ENCODE peak calls at places on chromosomes 7 and 10, in seven cellular contexts. Y is mesothelial cell of epicardium, X is A673, A is neural crest cell, W is cardiac fibroblast, V is WTC11, F is hepatocyte. J is an unnamed sample.

GRCh38 chr10:31758495-31758894 is 170.1 kb downstream of the ARHGAP12 start:
- DNase-seq in Y (no peak), X (no peak), A (no peak), W (peak), V (no peak), F (peak), J (no peak)

GRCh38 chr10:71695502-71696476 is 23.8 kb downstream of the C10orf105 start:
- DNase-seq in Y (no peak), X (no peak), A (no peak), W (no peak), V (no peak), F (no peak), J (no peak)

GRCh38 chr10:103193820-103194529 is 903 bp upstream of the NT5C2 start:
- DNase-seq in Y (no peak), X (no peak), A (no peak), W (peak), V (no peak), F (no peak), J (no peak)

GRCh38 chr7:93092757-93093370 is 24.9 kb downstream of the SAMD9 start:
- DNase-seq in Y (no peak), X (peak), A (no peak), W (peak), V (no peak), F (no peak), J (no peak)

GRCh38 chr10:50574932-50575331 is 48.8 kb downstream of the SGMS1 start:
- DNase-seq in Y (no peak), X (no peak), A (no peak), W (no peak), V (no peak), F (no peak), J (no peak)

GRCh38 chr10:30583778-30584415 is 45.7 kb downstream of the LYZL2 start:
- DNase-seq in Y (no peak), X (peak), A (no peak), W (peak), V (no peak), F (peak), J (no peak)

GRCh38 chr10:116088985-116089384 is 184.0 kb downstream of the GFRA1 start:
- DNase-seq in Y (no peak), X (no peak), A (no peak), W (no peak), V (no peak), F (no peak), J (no peak)

GRCh38 chr7:51090411-51090810 is 226.2 kb downstream of the COBL start:
- DNase-seq in Y (no peak), X (no peak), A (no peak), W (peak), V (no peak), F (no peak), J (no peak)

GRCh38 chr10:26441491-26442214 is 3.5 kb downstream of the APBB1IP start:
- DNase-seq in Y (no peak), X (no peak), A (no peak), W (no peak), V (no peak), F (no peak), J (no peak)

GRCh38 chr7:24192053-24192452 is 91.9 kb upstream of the NPY start:
- DNase-seq in Y (no peak), X (peak), A (no peak), W (no peak), V (no peak), F (no peak), J (no peak)

GRCh38 chr7:87152897-87153641 is 816 bp downstream of the DMTF1 start:
- DNase-seq in Y (no peak), X (peak), A (peak), W (peak), V (peak), F (peak), J (peak)

GRCh38 chr7:36736827-36737211 is 12.5 kb upstream of the AOAH start:
- DNase-seq in Y (no peak), X (no peak), A (no peak), W (no peak), V (no peak), F (no peak), J (no peak)

GRCh38 chr10:30538086-30538485 is 91.5 kb downstream of the LYZL2 start:
- DNase-seq in Y (no peak), X (no peak), A (no peak), W (no peak), V (no peak), F (no peak), J (no peak)

GRCh38 chr7:112940314-112940732 is 146.3 kb downstream of the GPR85 start:
- DNase-seq in Y (no peak), X (no peak), A (no peak), W (no peak), V (no peak), F (no peak), J (no peak)

GRCh38 chr10:22925088-22925487 is 2.8 kb upstream of the ARMC3 start:
- DNase-seq in Y (no peak), X (no peak), A (no peak), W (no peak), V (no peak), F (no peak), J (no peak)

GRCh38 chr7:4882169-4882741 is 1.3 kb downstream of the RADIL start:
- DNase-seq in Y (no peak), X (no peak), A (peak), W (peak), V (peak), F (peak), J (no peak)

GRCh38 chr10:105413997-105414396 is 772.9 kb downstream of the SORCS3 start:
- DNase-seq in Y (no peak), X (peak), A (no peak), W (no peak), V (no peak), F (no peak), J (no peak)

GRCh38 chr10:13891542-13892431 is 305.0 kb downstream of the PRPF18 start:
- DNase-seq in Y (peak), X (peak), A (peak), W (peak), V (peak), F (peak), J (no peak)

GRCh38 chr7:101604331-101604933 is 24.7 kb downstream of the MYL10 start:
- DNase-seq in Y (no peak), X (peak), A (no peak), W (no peak), V (no peak), F (no peak), J (no peak)

GRCh38 chr10:89475567-89475966 is 59.8 kb downstream of the SLC16A12 start:
- DNase-seq in Y (no peak), X (no peak), A (no peak), W (peak), V (no peak), F (no peak), J (no peak)

GRCh38 chr7:144470052-144470451 is 66.6 kb upstream of the NOBOX start:
- DNase-seq in Y (no peak), X (no peak), A (no peak), W (no peak), V (no peak), F (no peak), J (no peak)

GRCh38 chr10:28532223-28532508 is 752 bp upstream of the WAC start:
- DNase-seq in Y (no peak), X (peak), A (no peak), W (no peak), V (no peak), F (no peak), J (no peak)

GRCh38 chr7:116689787-116690186 is 17.8 kb downstream of the MET start:
- DNase-seq in Y (no peak), X (no peak), A (no peak), W (no peak), V (no peak), F (no peak), J (no peak)

GRCh38 chr10:74244097-74244685 is 93.2 kb downstream of the ADK start:
- DNase-seq in Y (no peak), X (peak), A (no peak), W (peak), V (no peak), F (peak), J (no peak)

GRCh38 chr7:44914992-44915607 is 29.8 kb upstream of the PURB start:
- DNase-seq in Y (no peak), X (no peak), A (no peak), W (no peak), V (no peak), F (no peak), J (peak)

GRCh38 chr10:24462889-24463552 is 254.1 kb downstream of the KIAA1217 start:
- DNase-seq in Y (no peak), X (no peak), A (no peak), W (no peak), V (no peak), F (no peak), J (no peak)

GRCh38 chr10:91140995-91141549 is 79.4 kb upstream of the PCGF5 start:
- DNase-seq in Y (no peak), X (no peak), A (no peak), W (no peak), V (no peak), F (no peak), J (no peak)

GRCh38 chr7:34357946-34358345 is 300.1 kb upstream of the NPSR1 start:
- DNase-seq in Y (no peak), X (no peak), A (no peak), W (no peak), V (no peak), F (no peak), J (no peak)

GRCh38 chr10:102615361-102615760 is 28.9 kb upstream of the TRIM8 start:
- DNase-seq in Y (no peak), X (peak), A (no peak), W (no peak), V (peak), F (no peak), J (no peak)

GRCh38 chr7:155897758-155898386 is 85.6 kb upstream of the SHH start:
- DNase-seq in Y (no peak), X (no peak), A (no peak), W (no peak), V (no peak), F (no peak), J (no peak)

GRCh38 chr7:12130664-12131063 is 80.4 kb upstream of the TMEM106B start:
- DNase-seq in Y (no peak), X (no peak), A (no peak), W (no peak), V (no peak), F (peak), J (no peak)

GRCh38 chr7:29229946-29230345 is 35.4 kb downstream of the CHN2 start:
- DNase-seq in Y (no peak), X (no peak), A (no peak), W (no peak), V (no peak), F (no peak), J (no peak)

GRCh38 chr7:98400538-98401427 is at the start of gene BAIAP2L1:
- DNase-seq in Y (peak), X (peak), A (peak), W (peak), V (peak), F (peak), J (peak)

GRCh38 chr7:101162551-101163280 is 2.7 kb downstream of the VGF start:
- DNase-seq in Y (peak), X (peak), A (peak), W (peak), V (peak), F (peak), J (peak)

GRCh38 chr10:124558339-124558685 is 96.7 kb downstream of the LHPP start:
- DNase-seq in Y (no peak), X (no peak), A (no peak), W (no peak), V (peak), F (no peak), J (no peak)

GRCh38 chr10:98628241-98628640 is 181.5 kb upstream of the HPS1 start:
- DNase-seq in Y (no peak), X (no peak), A (no peak), W (no peak), V (no peak), F (no peak), J (no peak)

GRCh38 chr7:151707757-151708156 is 169.2 kb downstream of the PRKAG2 start:
- DNase-seq in Y (no peak), X (no peak), A (no peak), W (no peak), V (no peak), F (no peak), J (no peak)

GRCh38 chr7:151704284-151704968 is 172.5 kb downstream of the PRKAG2 start:
- DNase-seq in Y (no peak), X (no peak), A (no peak), W (no peak), V (no peak), F (no peak), J (no peak)

GRCh38 chr7:151704969-151705743 is 171.8 kb downstream of the PRKAG2 start:
- DNase-seq in Y (no peak), X (no peak), A (no peak), W (no peak), V (no peak), F (no peak), J (no peak)

GRCh38 chr7:151706568-151707469 is 170.1 kb downstream of the PRKAG2 start:
- DNase-seq in Y (no peak), X (no peak), A (no peak), W (peak), V (no peak), F (no peak), J (no peak)

GRCh38 chr7:151705744-151706567 is 171.0 kb downstream of the PRKAG2 start:
- DNase-seq in Y (no peak), X (peak), A (peak), W (peak), V (peak), F (peak), J (no peak)
- TF ChIP-seq CTCF in Y (peak), X (peak), A (peak), W (peak), V (no peak), F (peak), J (no peak)

DNA sequence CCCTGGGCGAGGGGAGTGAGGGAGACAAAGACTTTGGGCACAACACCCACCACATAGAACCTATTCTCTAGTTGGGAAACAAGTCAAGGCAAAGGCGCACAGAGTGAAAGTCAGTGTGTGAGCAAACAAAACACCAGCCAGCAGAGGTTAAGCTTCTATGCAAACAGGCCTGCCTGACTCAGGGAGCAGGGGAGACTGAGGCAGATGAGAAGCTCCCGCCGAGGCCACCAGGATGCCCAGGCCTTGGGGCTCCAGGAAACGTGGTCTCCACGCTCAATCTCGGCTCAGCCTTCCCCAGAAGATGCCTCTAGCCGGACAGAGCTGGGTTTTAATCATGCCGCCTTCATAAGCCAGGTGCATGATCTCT is 74.1 kb upstream of the KCNMA1 start:
- DNase-seq in Y (no peak), X (no peak), A (no peak), W (no peak), V (no peak), F (no peak), J (no peak)
- TF ChIP-seq CTCF in Y (peak), X (no peak), A (peak), W (no peak), V (no peak), F (no peak), J (no peak)

DNA sequence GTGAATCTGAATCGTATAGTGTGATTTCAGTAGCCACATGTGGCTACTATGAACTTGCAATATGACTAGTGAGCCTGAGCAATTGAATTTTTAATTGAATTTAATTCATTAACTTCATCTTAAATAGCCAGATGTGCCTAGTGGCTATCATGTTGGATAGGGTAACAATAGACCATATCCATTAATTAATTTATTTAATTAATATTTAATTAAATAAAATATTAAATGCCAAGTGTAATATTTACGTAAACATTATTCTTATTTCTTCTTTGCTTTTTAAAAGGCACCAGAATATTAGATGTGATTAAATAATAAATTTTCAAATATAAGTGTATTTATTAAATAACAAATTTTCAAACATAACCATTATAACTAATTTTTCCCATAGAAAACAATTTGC is 354.4 kb downstream of the PLXDC2 start:
- DNase-seq in Y (no peak), X (no peak), A (no peak), W (no peak), V (no peak), F (no peak), J (no peak)
- TF ChIP-seq CTCF in Y (no peak), X (no peak), A (no peak), W (no peak), V (no peak), F (no peak), J (no peak)

GRCh38 chr7:130758429-130759056 is 24.5 kb upstream of the KLF14 start:
- DNase-seq in Y (no peak), X (peak), A (no peak), W (peak), V (no peak), F (peak), J (no peak)
- TF ChIP-seq CTCF in Y (peak), X (peak), A (peak), W (peak), V (peak), F (peak), J (peak)

DNA sequence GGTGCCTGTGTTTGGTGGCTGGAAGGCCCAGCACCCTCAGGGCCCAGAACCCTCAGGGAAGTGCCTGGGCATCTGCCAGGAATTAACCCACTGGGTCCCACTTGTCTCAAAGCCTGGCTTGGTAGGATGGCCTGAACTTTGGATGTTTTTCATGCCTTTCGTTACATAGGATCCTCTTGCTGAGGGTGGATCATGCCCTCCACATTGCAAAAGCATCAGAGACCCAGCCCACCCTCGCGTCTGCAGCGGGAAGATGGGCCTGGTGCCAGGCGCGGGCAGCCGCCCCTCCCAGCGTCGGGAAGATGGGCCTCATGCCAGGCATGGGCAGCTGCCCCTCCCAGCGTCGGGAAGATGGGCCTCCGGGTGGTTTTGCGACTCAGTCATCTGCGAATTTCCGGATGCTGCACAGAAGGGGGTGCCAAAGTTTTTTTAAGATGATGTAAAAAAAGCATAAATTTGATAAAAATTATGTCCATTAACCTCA is 51.9 kb upstream of the PRKAR1B start:
- DNase-seq in Y (no peak), X (peak), A (no peak), W (no peak), V (no peak), F (no peak), J (no peak)
- TF ChIP-seq CTCF in Y (no peak), X (no peak), A (no peak), W (no peak), V (no peak), F (no peak), J (no peak)

GRCh38 chr10:17235136-17235535 is 7.1 kb downstream of the VIM start:
- DNase-seq in Y (no peak), X (no peak), A (no peak), W (no peak), V (peak), F (no peak), J (no peak)
- TF ChIP-seq CTCF in Y (no peak), X (peak), A (no peak), W (peak), V (no peak), F (no peak), J (no peak)

DNA sequence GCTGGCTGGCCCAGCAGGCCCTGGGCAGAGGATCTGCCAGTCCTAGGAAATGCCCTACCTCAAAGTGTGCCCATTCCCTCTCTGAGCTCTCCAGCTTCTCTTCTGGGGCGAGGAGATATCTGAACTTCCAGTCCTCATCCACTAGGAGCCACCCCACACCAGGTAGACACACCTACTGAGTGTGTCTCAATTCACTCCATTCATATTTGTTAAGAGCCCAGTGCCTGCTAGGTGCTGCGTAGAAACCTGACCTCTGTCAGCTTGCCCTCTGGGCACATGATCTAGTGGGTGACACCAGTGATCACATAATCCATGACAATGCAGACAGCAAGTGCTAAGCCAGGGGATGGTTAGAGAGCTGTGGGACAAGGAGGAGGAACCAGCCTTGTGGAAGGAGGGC is 81.5 kb downstream of the COL13A1 start:
- DNase-seq in Y (no peak), X (no peak), A (no peak), W (no peak), V (no peak), F (peak), J (no peak)
- TF ChIP-seq CTCF in Y (no peak), X (peak), A (no peak), W (no peak), V (no peak), F (peak), J (no peak)

J was measured in activated B cell treated with CpG ODN at 0.5 μM for 24 hours.